ENCODE peak calls at places on chromosome X, in eight cellular contexts. E, Z, P, X, Q, B, D and T are unnamed samples.

GRCh38 chrX:103356897-103357296 is 591 bp downstream of the TCEAL9 start:
- DNase-seq in E (peak; percentile 31), Q (no peak), P (no peak), X (no peak), D (no peak), B (no peak), Z (no peak), T (no peak)

GRCh38 chrX:46978341-46979291 is 66.4 kb downstream of the JADE3 start:
- DNase-seq in Q (peak; percentile 55), X (peak; percentile 80), D (peak; percentile 60), P (peak; percentile 2), B (peak; percentile 53), Z (peak; percentile 89), E (peak; percentile 81), T (peak; percentile 24)

GRCh38 chrX:105228602-105229001 is 8.1 kb upstream of the TEX13A start:
- DNase-seq in D (no peak), B (no peak), Z (no peak), E (no peak), P (no peak), Q (no peak), X (no peak), T (no peak)

GRCh38 chrX:100819534-100819836 is 706 bp upstream of the CSTF2 start:
- DNase-seq in X (peak; percentile 12), P (no peak), Z (no peak), Q (no peak), B (no peak), E (no peak), D (no peak), T (no peak)

GRCh38 chrX:39953879-39954278 is 143.9 kb downstream of the BCOR start:
- DNase-seq in X (no peak), Z (peak; percentile 66), P (peak; percentile 6), Q (peak; percentile 85), E (no peak), D (no peak), B (no peak), T (no peak)

GRCh38 chrX:103726477-103726876 is 15.8 kb downstream of the TMEM31 start:
- DNase-seq in X (no peak), B (no peak), Z (no peak), E (no peak), Q (no peak), P (no peak), D (no peak), T (no peak)

GRCh38 chrX:83759872-83760271 is 101.1 kb upstream of the CYLC1 start:
- DNase-seq in P (no peak), Z (peak; percentile 8), Q (peak; percentile 0), E (peak; percentile 57), B (peak; percentile 2), X (no peak), D (no peak), T (no peak)

GRCh38 chrX:123424546-123424945 is 240.5 kb downstream of the GRIA3 start:
- DNase-seq in P (no peak), X (no peak), B (no peak), Z (peak; percentile 61), D (no peak), Q (peak; percentile 85), E (no peak), T (no peak)

GRCh38 chrX:7170903-7171302 is 22.9 kb upstream of the PUDP start:
- DNase-seq in B (no peak), E (no peak), Z (peak; percentile 28), P (no peak), D (peak; percentile 10), Q (no peak), X (peak; percentile 37), T (no peak)

GRCh38 chrX:3697701-3698279 is 15.7 kb downstream of the PRKX start:
- DNase-seq in B (no peak), E (peak; percentile 77), P (peak; percentile 15), D (no peak), X (no peak), Z (peak; percentile 74), Q (peak; percentile 78), T (no peak)

GRCh38 chrX:66676413-66676812 is 37.5 kb upstream of the EDA2R start:
- DNase-seq in D (no peak), P (no peak), Q (peak; percentile 65), X (no peak), B (no peak), E (no peak), Z (peak; percentile 85), T (no peak)

GRCh38 chrX:134676440-134676839 is 18.2 kb upstream of the PLAC1 start:
- DNase-seq in Q (peak; percentile 86), P (no peak), B (no peak), D (no peak), E (no peak), X (no peak), Z (peak; percentile 80), T (no peak)

GRCh38 chrX:52424658-52425057 is 55.8 kb downstream of the XAGE2 start:
- DNase-seq in D (no peak), P (no peak), Z (peak; percentile 67), Q (peak; percentile 45), E (no peak), B (no peak), X (no peak), T (no peak)

GRCh38 chrX:48999030-48999429 is 3.0 kb downstream of the GRIPAP1 start:
- DNase-seq in D (no peak), B (no peak), Q (no peak), E (no peak), P (no peak), X (no peak), Z (no peak), T (no peak)

GRCh38 chrX:48997455-48997854 is 4.6 kb downstream of the GRIPAP1 start:
- DNase-seq in E (no peak), X (no peak), Z (no peak), Q (no peak), B (no peak), D (no peak), P (no peak), T (no peak)

GRCh38 chrX:48997865-48998264 is 4.2 kb downstream of the GRIPAP1 start:
- DNase-seq in Q (no peak), Z (no peak), X (no peak), B (no peak), P (no peak), D (no peak), E (no peak), T (no peak)

GRCh38 chrX:48998391-48998790 is 3.7 kb downstream of the GRIPAP1 start:
- DNase-seq in E (no peak), P (no peak), D (no peak), X (no peak), Z (peak; percentile 0), B (no peak), Q (no peak), T (no peak)

GRCh38 chrX:48996969-48997368 is 5.1 kb downstream of the GRIPAP1 start:
- DNase-seq in Z (no peak), P (no peak), X (peak; percentile 41), Q (no peak), B (no peak), E (peak; percentile 51), D (no peak), T (no peak)
- TF ChIP-seq CTCF in Z (no peak), P (no peak), X (no peak), Q (no peak), B (no peak), E (no peak), D (no peak), T (no peak)

DNA sequence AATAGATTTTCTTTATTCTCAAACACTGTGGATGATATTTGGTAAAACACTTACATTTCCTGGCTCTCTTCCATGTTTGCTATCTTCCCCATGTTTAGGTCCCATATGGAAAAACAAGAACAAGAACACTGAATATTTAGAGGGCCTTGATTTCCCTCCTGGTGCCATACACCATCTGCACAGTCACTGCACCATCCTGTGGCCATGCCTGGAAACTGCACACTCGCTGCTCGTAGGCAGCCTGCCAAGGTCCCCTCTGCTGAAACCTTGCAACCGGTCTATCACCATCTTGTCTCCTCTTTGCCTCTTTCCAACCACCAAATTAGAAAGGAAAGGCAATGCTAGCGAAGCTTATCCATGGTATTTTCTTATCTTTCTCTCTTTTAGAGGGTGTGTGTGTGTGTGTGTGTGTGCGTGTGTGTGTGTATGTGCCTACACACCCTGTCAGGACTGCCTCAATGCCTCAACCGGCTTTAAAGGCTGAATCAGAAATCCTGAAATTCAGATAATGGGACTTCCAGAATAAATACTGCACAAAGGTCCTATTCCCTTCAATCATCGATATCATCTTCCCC is 124.2 kb upstream of the MBNL3 start:
- DNase-seq in Q (peak; percentile 6), D (peak; percentile 22), P (no peak), E (peak; percentile 58), X (peak; percentile 51), B (peak; percentile 25), Z (peak; percentile 43), T (peak; percentile 34)
- TF ChIP-seq CTCF in Q (peak; percentile 71), D (peak; percentile 54), P (no peak), E (peak; percentile 67), X (peak; percentile 45), B (peak; percentile 66), Z (peak; percentile 52), T (peak; percentile 92)

GRCh38 chrX:73825569-73825968 is 262.6 kb downstream of the CHIC1 start:
- DNase-seq in P (no peak), Q (no peak), Z (no peak), X (no peak), D (no peak), B (no peak), E (no peak), T (no peak)
- TF ChIP-seq CTCF in P (no peak), Q (no peak), Z (no peak), X (no peak), D (no peak), B (no peak), E (no peak), T (no peak)

DNA sequence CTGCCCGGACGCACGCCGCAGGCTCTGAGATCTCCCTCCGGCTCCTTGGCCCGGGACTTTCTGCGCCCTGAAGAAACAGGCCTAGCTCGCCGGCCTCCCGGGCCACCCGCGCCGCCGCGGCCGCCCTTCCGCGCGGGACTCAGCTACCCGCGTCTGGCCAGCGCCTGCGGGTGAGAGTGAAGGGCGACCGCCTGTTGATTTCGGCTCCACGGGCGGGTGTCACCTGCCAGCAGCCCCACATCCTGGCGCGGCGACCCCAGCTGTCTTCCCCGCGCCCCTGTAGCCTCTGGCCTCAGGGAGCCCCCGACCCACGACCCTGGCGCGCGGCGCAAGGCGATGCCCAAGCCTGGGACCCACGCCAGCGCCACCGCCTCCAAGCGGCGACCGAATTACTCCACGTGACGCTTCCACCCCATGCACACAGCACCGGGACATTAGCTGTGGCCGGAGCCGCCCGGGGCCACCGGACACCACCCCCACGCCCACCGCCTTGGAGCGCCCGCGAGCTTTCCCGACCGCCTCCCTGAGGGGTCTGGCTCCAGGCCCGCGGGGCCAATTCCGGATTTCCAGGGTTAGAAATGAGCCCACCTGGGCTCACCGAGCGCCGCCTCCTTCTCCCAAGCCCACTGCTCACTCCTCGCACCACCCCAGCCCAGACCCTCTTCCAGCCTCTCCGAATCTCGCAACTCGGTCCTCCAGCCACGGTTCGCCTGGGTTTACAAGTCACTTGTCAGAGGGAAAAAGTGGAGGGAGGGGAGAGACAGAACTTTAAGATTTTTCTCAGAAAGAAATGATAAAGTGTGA is 10.2 kb downstream of the ARX start:
- DNase-seq in X (no peak), D (no peak), Z (no peak), E (peak; percentile 53), Q (no peak), B (no peak), P (no peak), T (no peak)
- TF ChIP-seq CTCF in X (no peak), D (no peak), Z (no peak), E (no peak), Q (no peak), B (no peak), P (no peak), T (no peak)